ENCODE peak calls at places on chromosomes 11 and 22, in nine cellular contexts. One of them, this sample, is unnamed.

GRCh38 chr22:42630901-42631602 is 9.3 kb downstream of the ATP5MGL start:
- DNase-seq in OCI-LY7: no peak
- DNase-seq in endodermal cell: no peak
- DNase-seq in GM23248: no peak
- DNase-seq in right lobe of liver: no peak
- DNase-seq in neural progenitor cell: no peak
- DNase-seq in thoracic aorta: no peak
- DNase-seq in astrocyte: no peak
- DNase-seq in esophagus squamous epithelium: no peak
- DNase-seq in this sample: no peak

GRCh38 chr11:67271548-67272284 is 5.4 kb downstream of the GRK2 start:
- DNase-seq in right lobe of liver: peak; percentile 58
- DNase-seq in astrocyte: no peak
- DNase-seq in neural progenitor cell: no peak
- DNase-seq in GM23248: no peak
- DNase-seq in esophagus squamous epithelium: no peak
- DNase-seq in endodermal cell: no peak
- DNase-seq in OCI-LY7: peak; percentile 46
- DNase-seq in thoracic aorta: no peak
- DNase-seq in this sample: peak; percentile 49

GRCh38 chr11:84524422-84525051 is 1102.6 kb downstream of the DLG2 start:
- DNase-seq in neural progenitor cell: peak; percentile 44
- DNase-seq in esophagus squamous epithelium: no peak
- DNase-seq in endodermal cell: no peak
- DNase-seq in OCI-LY7: peak; percentile 27
- DNase-seq in GM23248: peak; percentile 67
- DNase-seq in right lobe of liver: no peak
- DNase-seq in astrocyte: peak; percentile 23
- DNase-seq in thoracic aorta: no peak
- DNase-seq in this sample: no peak

GRCh38 chr11:76770642-76771445 is 12.3 kb upstream of the TSKU start:
- DNase-seq in right lobe of liver: peak; percentile 91
- DNase-seq in GM23248: peak; percentile 95
- DNase-seq in thoracic aorta: no peak
- DNase-seq in astrocyte: peak; percentile 98
- DNase-seq in esophagus squamous epithelium: no peak
- DNase-seq in neural progenitor cell: peak; percentile 70
- DNase-seq in OCI-LY7: no peak
- DNase-seq in endodermal cell: peak; percentile 81
- DNase-seq in this sample: no peak

GRCh38 chr11:119702261-119702591 is 26.8 kb downstream of the NECTIN1 start:
- DNase-seq in GM23248: no peak
- DNase-seq in esophagus squamous epithelium: no peak
- DNase-seq in endodermal cell: no peak
- DNase-seq in thoracic aorta: no peak
- DNase-seq in neural progenitor cell: no peak
- DNase-seq in OCI-LY7: no peak
- DNase-seq in right lobe of liver: no peak
- DNase-seq in astrocyte: peak; percentile 45
- DNase-seq in this sample: no peak

GRCh38 chr11:20194470-20194869 is 34.2 kb upstream of the DBX1 start:
- DNase-seq in astrocyte: no peak
- DNase-seq in thoracic aorta: no peak
- DNase-seq in esophagus squamous epithelium: no peak
- DNase-seq in GM23248: no peak
- DNase-seq in right lobe of liver: no peak
- DNase-seq in endodermal cell: no peak
- DNase-seq in neural progenitor cell: no peak
- DNase-seq in OCI-LY7: no peak
- DNase-seq in this sample: no peak

GRCh38 chr11:60182546-60183330 is at the start of gene MS4A6A:
- DNase-seq in endodermal cell: no peak
- DNase-seq in OCI-LY7: no peak
- DNase-seq in GM23248: no peak
- DNase-seq in neural progenitor cell: no peak
- DNase-seq in astrocyte: no peak
- DNase-seq in right lobe of liver: no peak
- DNase-seq in thoracic aorta: no peak
- DNase-seq in esophagus squamous epithelium: no peak
- DNase-seq in this sample: no peak

GRCh38 chr22:27996981-27997380 is 77.9 kb upstream of the PITPNB start:
- DNase-seq in thoracic aorta: no peak
- DNase-seq in astrocyte: no peak
- DNase-seq in OCI-LY7: peak; percentile 30
- DNase-seq in esophagus squamous epithelium: no peak
- DNase-seq in endodermal cell: no peak
- DNase-seq in neural progenitor cell: no peak
- DNase-seq in right lobe of liver: peak; percentile 45
- DNase-seq in GM23248: no peak
- DNase-seq in this sample: no peak

GRCh38 chr11:65355776-65356393 is 1.3 kb downstream of the TIGD3 start:
- DNase-seq in astrocyte: no peak
- DNase-seq in thoracic aorta: no peak
- DNase-seq in GM23248: peak; percentile 82
- DNase-seq in esophagus squamous epithelium: no peak
- DNase-seq in neural progenitor cell: peak; percentile 56
- DNase-seq in endodermal cell: peak; percentile 72
- DNase-seq in right lobe of liver: no peak
- DNase-seq in OCI-LY7: no peak
- DNase-seq in this sample: no peak

GRCh38 chr11:117180661-117181585 is 2.4 kb downstream of the SIDT2 start:
- DNase-seq in neural progenitor cell: peak; percentile 90
- DNase-seq in OCI-LY7: peak; percentile 89
- DNase-seq in endodermal cell: peak; percentile 97
- DNase-seq in thoracic aorta: no peak
- DNase-seq in esophagus squamous epithelium: peak; percentile 28
- DNase-seq in right lobe of liver: peak; percentile 66
- DNase-seq in GM23248: peak; percentile 87
- DNase-seq in astrocyte: peak; percentile 49
- DNase-seq in this sample: peak; percentile 42

GRCh38 chr11:2741377-2742131 is 41.8 kb upstream of the KCNQ1OT1 start:
- DNase-seq in OCI-LY7: no peak
- DNase-seq in right lobe of liver: peak; percentile 39
- DNase-seq in GM23248: peak; percentile 74
- DNase-seq in endodermal cell: no peak
- DNase-seq in neural progenitor cell: no peak
- DNase-seq in esophagus squamous epithelium: no peak
- DNase-seq in astrocyte: peak; percentile 62
- DNase-seq in thoracic aorta: no peak
- DNase-seq in this sample: no peak

GRCh38 chr11:74871037-74871436 is 77.9 kb downstream of the XRRA1 start:
- DNase-seq in astrocyte: peak; percentile 3
- DNase-seq in neural progenitor cell: no peak
- DNase-seq in OCI-LY7: peak; percentile 14
- DNase-seq in endodermal cell: no peak
- DNase-seq in thoracic aorta: no peak
- DNase-seq in GM23248: no peak
- DNase-seq in esophagus squamous epithelium: no peak
- DNase-seq in right lobe of liver: no peak
- DNase-seq in this sample: no peak
- H3K9me3 ChIP-seq in astrocyte: peaks cover 14% of the 10 kb centered on the region
- H3K9me3 ChIP-seq in neural progenitor cell: peaks cover 37% of the 10 kb centered on the region
- H3K9me3 ChIP-seq in OCI-LY7: peaks cover 33% of the 10 kb centered on the region
- H3K9me3 ChIP-seq in endodermal cell: peaks cover 90% of the 10 kb centered on the region
- H3K9me3 ChIP-seq in thoracic aorta: peaks cover 70% of the 10 kb centered on the region
- H3K9me3 ChIP-seq in GM23248: no peaks in the 10 kb centered on the region
- H3K9me3 ChIP-seq in esophagus squamous epithelium: peaks cover 94% of the 10 kb centered on the region
- H3K9me3 ChIP-seq in right lobe of liver: peaks cover 36% of the 10 kb centered on the region
- H3K9me3 ChIP-seq in this sample: peaks cover 24% of the 10 kb centered on the region

GRCh38 chr11:87445002-87445401 is 407.3 kb downstream of the TMEM135 start:
- DNase-seq in neural progenitor cell: no peak
- DNase-seq in astrocyte: peak; percentile 73
- DNase-seq in right lobe of liver: no peak
- DNase-seq in OCI-LY7: no peak
- DNase-seq in GM23248: peak; percentile 81
- DNase-seq in endodermal cell: no peak
- DNase-seq in thoracic aorta: no peak
- DNase-seq in esophagus squamous epithelium: no peak
- DNase-seq in this sample: no peak

GRCh38 chr11:87443707-87444106 is 406.0 kb downstream of the TMEM135 start:
- DNase-seq in esophagus squamous epithelium: no peak
- DNase-seq in thoracic aorta: no peak
- DNase-seq in endodermal cell: no peak
- DNase-seq in GM23248: no peak
- DNase-seq in right lobe of liver: no peak
- DNase-seq in astrocyte: peak; percentile 37
- DNase-seq in OCI-LY7: no peak
- DNase-seq in neural progenitor cell: no peak
- DNase-seq in this sample: no peak

GRCh38 chr11:87451400-87451799 is 413.7 kb downstream of the TMEM135 start:
- DNase-seq in neural progenitor cell: peak; percentile 28
- DNase-seq in GM23248: no peak
- DNase-seq in esophagus squamous epithelium: no peak
- DNase-seq in OCI-LY7: no peak
- DNase-seq in right lobe of liver: no peak
- DNase-seq in endodermal cell: no peak
- DNase-seq in thoracic aorta: no peak
- DNase-seq in astrocyte: peak; percentile 25
- DNase-seq in this sample: no peak

DNA sequence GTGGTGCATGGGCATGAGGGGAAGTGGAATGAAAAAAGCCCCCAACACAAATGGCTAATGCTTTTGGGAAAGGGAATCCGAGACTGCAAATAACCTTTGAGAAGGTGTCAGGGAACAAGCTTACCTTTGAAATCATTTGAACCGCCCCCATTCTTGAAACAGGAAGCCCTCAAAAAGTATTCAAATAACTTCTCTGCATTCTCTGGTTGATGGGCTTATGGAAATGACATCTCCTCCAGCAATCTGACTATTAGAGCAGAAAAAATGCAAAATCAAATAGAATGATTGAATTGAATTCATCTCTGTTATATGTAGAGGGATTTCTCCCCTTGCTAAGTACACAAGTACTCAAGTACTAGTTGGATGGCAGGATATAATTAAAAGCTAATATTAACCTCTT is 409.9 kb downstream of the TMEM135 start:
- DNase-seq in thoracic aorta: no peak
- DNase-seq in astrocyte: no peak
- DNase-seq in OCI-LY7: peak; percentile 51
- DNase-seq in GM23248: no peak
- DNase-seq in esophagus squamous epithelium: no peak
- DNase-seq in endodermal cell: no peak
- DNase-seq in neural progenitor cell: no peak
- DNase-seq in right lobe of liver: no peak
- DNase-seq in this sample: no peak
- H3K9me3 ChIP-seq in thoracic aorta: no peaks in the 10 kb centered on the region
- H3K9me3 ChIP-seq in astrocyte: no peaks in the 10 kb centered on the region
- H3K9me3 ChIP-seq in OCI-LY7: no peaks in the 10 kb centered on the region
- H3K9me3 ChIP-seq in GM23248: no peaks in the 10 kb centered on the region
- H3K9me3 ChIP-seq in esophagus squamous epithelium: no peaks in the 10 kb centered on the region
- H3K9me3 ChIP-seq in endodermal cell: no peaks in the 10 kb centered on the region
- H3K9me3 ChIP-seq in neural progenitor cell: no peaks in the 10 kb centered on the region
- H3K9me3 ChIP-seq in right lobe of liver: no peaks in the 10 kb centered on the region
- H3K9me3 ChIP-seq in this sample: no peaks in the 10 kb centered on the region

GRCh38 chr22:47355776-47356432 is 593.5 kb downstream of the TBC1D22A start:
- DNase-seq in OCI-LY7: no peak
- DNase-seq in right lobe of liver: no peak
- DNase-seq in astrocyte: no peak
- DNase-seq in neural progenitor cell: no peak
- DNase-seq in GM23248: no peak
- DNase-seq in endodermal cell: peak; percentile 14
- DNase-seq in esophagus squamous epithelium: no peak
- DNase-seq in thoracic aorta: no peak
- DNase-seq in this sample: no peak

GRCh38 chr22:47357493-47357892 is 595.0 kb downstream of the TBC1D22A start:
- DNase-seq in OCI-LY7: no peak
- DNase-seq in astrocyte: no peak
- DNase-seq in esophagus squamous epithelium: no peak
- DNase-seq in GM23248: no peak
- DNase-seq in neural progenitor cell: no peak
- DNase-seq in right lobe of liver: no peak
- DNase-seq in endodermal cell: no peak
- DNase-seq in thoracic aorta: no peak
- DNase-seq in this sample: no peak

GRCh38 chr22:47356433-47357011 is 594.1 kb downstream of the TBC1D22A start:
- DNase-seq in esophagus squamous epithelium: no peak
- DNase-seq in thoracic aorta: no peak
- DNase-seq in OCI-LY7: no peak
- DNase-seq in right lobe of liver: no peak
- DNase-seq in astrocyte: no peak
- DNase-seq in GM23248: no peak
- DNase-seq in endodermal cell: no peak
- DNase-seq in neural progenitor cell: no peak
- DNase-seq in this sample: no peak

GRCh38 chr22:47355388-47355725 is 592.9 kb downstream of the TBC1D22A start:
- DNase-seq in thoracic aorta: no peak
- DNase-seq in GM23248: no peak
- DNase-seq in astrocyte: no peak
- DNase-seq in neural progenitor cell: no peak
- DNase-seq in esophagus squamous epithelium: no peak
- DNase-seq in OCI-LY7: no peak
- DNase-seq in endodermal cell: peak; percentile 11
- DNase-seq in right lobe of liver: no peak
- DNase-seq in this sample: no peak

GRCh38 chr22:47357086-47357485 is 594.6 kb downstream of the TBC1D22A start:
- DNase-seq in neural progenitor cell: no peak
- DNase-seq in endodermal cell: no peak
- DNase-seq in thoracic aorta: no peak
- DNase-seq in right lobe of liver: no peak
- DNase-seq in astrocyte: no peak
- DNase-seq in esophagus squamous epithelium: no peak
- DNase-seq in OCI-LY7: no peak
- DNase-seq in GM23248: no peak
- DNase-seq in this sample: no peak
- H3K9me3 ChIP-seq in neural progenitor cell: peaks cover 15% of the 10 kb centered on the region
- H3K9me3 ChIP-seq in endodermal cell: peaks cover 80% of the 10 kb centered on the region
- H3K9me3 ChIP-seq in thoracic aorta: no peaks in the 10 kb centered on the region
- H3K9me3 ChIP-seq in right lobe of liver: no peaks in the 10 kb centered on the region
- H3K9me3 ChIP-seq in astrocyte: no peaks in the 10 kb centered on the region
- H3K9me3 ChIP-seq in esophagus squamous epithelium: peaks cover 9% of the 10 kb centered on the region
- H3K9me3 ChIP-seq in OCI-LY7: peaks cover 2% of the 10 kb centered on the region
- H3K9me3 ChIP-seq in GM23248: no peaks in the 10 kb centered on the region
- H3K9me3 ChIP-seq in this sample: no peaks in the 10 kb centered on the region

DNA sequence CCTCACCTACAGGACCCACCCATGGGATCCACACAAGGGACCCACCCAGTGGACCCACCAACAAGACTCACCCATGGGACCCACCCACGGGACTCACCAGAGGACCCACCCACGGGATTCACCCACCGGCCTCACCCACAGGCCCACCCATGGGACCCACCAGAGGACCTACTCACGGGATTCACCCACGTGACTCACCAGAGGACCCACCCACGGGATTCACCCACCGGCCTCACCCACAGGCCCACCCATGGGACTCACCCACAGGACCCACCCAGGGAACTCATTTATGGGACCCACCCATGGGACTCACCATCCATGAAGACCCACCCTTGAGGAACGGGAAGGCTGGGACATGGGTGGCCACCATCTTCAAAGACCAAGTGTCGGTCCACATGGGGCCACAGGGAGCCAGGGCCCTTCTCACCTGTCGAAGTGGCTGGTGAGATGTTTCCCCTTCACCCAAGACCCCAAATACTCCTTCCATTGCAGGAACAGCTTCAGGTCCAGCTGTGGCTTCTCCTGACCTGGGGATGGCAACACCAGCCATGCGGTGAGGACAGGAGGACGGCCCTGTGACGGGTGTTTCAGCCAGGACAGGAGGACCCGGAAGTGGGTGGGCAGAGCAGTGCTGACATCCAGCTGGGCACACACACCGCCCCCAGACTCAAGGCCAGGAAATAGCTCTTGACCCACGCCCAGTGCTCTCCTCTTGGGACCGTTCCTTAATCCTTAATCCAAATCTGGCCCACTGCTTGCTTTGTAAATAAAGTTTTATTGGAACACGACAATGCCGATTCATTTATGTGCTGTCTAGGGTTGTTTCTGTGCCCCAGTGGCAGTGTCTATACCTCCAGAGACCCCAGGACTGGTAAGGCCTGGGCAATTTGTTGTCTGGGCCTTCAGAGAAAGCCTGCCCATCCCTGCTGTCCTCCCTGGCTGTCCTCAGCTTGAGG is 1005.1 kb downstream of the BRD1 start:
- DNase-seq in esophagus squamous epithelium: no peak
- DNase-seq in endodermal cell: no peak
- DNase-seq in astrocyte: no peak
- DNase-seq in GM23248: no peak
- DNase-seq in neural progenitor cell: no peak
- DNase-seq in OCI-LY7: no peak
- DNase-seq in thoracic aorta: no peak
- DNase-seq in right lobe of liver: peak; percentile 32
- DNase-seq in this sample: no peak
- H3K9me3 ChIP-seq in esophagus squamous epithelium: no peaks in the 10 kb centered on the region
- H3K9me3 ChIP-seq in endodermal cell: no peaks in the 10 kb centered on the region
- H3K9me3 ChIP-seq in astrocyte: no peaks in the 10 kb centered on the region
- H3K9me3 ChIP-seq in GM23248: no peaks in the 10 kb centered on the region
- H3K9me3 ChIP-seq in neural progenitor cell: no peaks in the 10 kb centered on the region
- H3K9me3 ChIP-seq in OCI-LY7: no peaks in the 10 kb centered on the region
- H3K9me3 ChIP-seq in thoracic aorta: no peaks in the 10 kb centered on the region
- H3K9me3 ChIP-seq in right lobe of liver: no peaks in the 10 kb centered on the region
- H3K9me3 ChIP-seq in this sample: no peaks in the 10 kb centered on the region